ENCODE peak calls at places on chromosomes 4 and X, in five cellular contexts. X is GM12878, R is upper lobe of left lung, Y is K562, Z is HepG2. Q is an unnamed sample.

GRCh38 chrX:129318375-129318774 is 204.9 kb downstream of the SMARCA1 start:
- ATAC-seq in X (no peak), Z (no peak), Y (no peak), R (no peak), Q (no peak)

GRCh38 chr4:25253072-25253447 is 19.2 kb downstream of the PI4K2B start:
- ATAC-seq in Y (no peak), Z (no peak), R (no peak), X (peak), Q (no peak)

GRCh38 chr4:167955006-167955405 is 137.3 kb upstream of the ANXA10 start:
- ATAC-seq in R (no peak), Z (no peak), Y (no peak), X (no peak), Q (no peak)

GRCh38 chrX:115410731-115411435 is 121.4 kb downstream of the LUZP4 start:
- ATAC-seq in R (no peak), Z (no peak), X (no peak), Y (no peak), Q (no peak)

GRCh38 chr4:174273960-174274359 is 9.5 kb downstream of the FBXO8 start:
- ATAC-seq in X (no peak), Z (no peak), R (no peak), Y (no peak), Q (no peak)

GRCh38 chr4:84952004-84952403 is 14.5 kb downstream of the WDFY3 start:
- ATAC-seq in Y (no peak), R (peak), Z (peak), X (no peak), Q (no peak)

GRCh38 chr4:115259651-115260050 is 146.2 kb upstream of the NDST4 start:
- ATAC-seq in Z (no peak), R (no peak), X (no peak), Y (no peak), Q (no peak)

GRCh38 chr4:183658362-183659028 is 490 bp downstream of the RWDD4 start:
- ATAC-seq in R (peak), Y (peak), X (peak), Z (peak), Q (no peak)

GRCh38 chr4:82833696-82834313 is 35.2 kb upstream of the SCD5 start:
- ATAC-seq in Z (peak), R (no peak), X (no peak), Y (peak), Q (peak)

GRCh38 chr4:74284074-74284473 is 24.2 kb upstream of the EPGN start:
- ATAC-seq in Y (no peak), X (no peak), R (no peak), Z (no peak), Q (no peak)

GRCh38 chr4:132998585-132999230 is 150.4 kb upstream of the PCDH10 start:
- ATAC-seq in R (no peak), Y (no peak), Z (no peak), X (no peak), Q (no peak)

GRCh38 chr4:77538144-77538543 is 67.5 kb upstream of the CXCL13 start:
- ATAC-seq in Y (no peak), Z (no peak), R (no peak), X (no peak), Q (no peak)

GRCh38 chr4:35700663-35701062 is 543.7 kb downstream of the ARAP2 start:
- ATAC-seq in Y (no peak), X (peak), Z (no peak), R (no peak), Q (no peak)

GRCh38 chrX:33447285-33447684 is 235.9 kb upstream of the DMD start:
- ATAC-seq in Y (no peak), R (no peak), Z (no peak), X (no peak), Q (no peak)

GRCh38 chr4:122819708-122820449 is 6.8 kb upstream of the FGF2 start:
- ATAC-seq in R (no peak), Z (no peak), Y (peak), X (no peak), Q (no peak)

GRCh38 chrX:7925867-7926472 is 1.2 kb downstream of the PNPLA4 start:
- ATAC-seq in Z (peak), X (peak), R (peak), Y (peak), Q (peak)

GRCh38 chrX:74520291-74520690 is 94.1 kb downstream of the RLIM start:
- ATAC-seq in R (no peak), X (no peak), Z (no peak), Y (no peak), Q (no peak)

GRCh38 chr4:27059446-27059845 is 198.8 kb downstream of the STIM2 start:
- ATAC-seq in Z (no peak), Y (no peak), X (no peak), R (no peak), Q (no peak)

GRCh38 chr4:3107271-3108185 is 33.0 kb downstream of the HTT start:
- ATAC-seq in R (no peak), Z (no peak), Y (no peak), X (no peak), Q (peak)

GRCh38 chr4:162461952-162462351 is 298.2 kb upstream of the FSTL5 start:
- ATAC-seq in R (no peak), Y (no peak), Z (no peak), X (no peak), Q (no peak)

GRCh38 chr4:159077702-159078495 is 25.0 kb upstream of the RAPGEF2 start:
- ATAC-seq in R (no peak), Y (no peak), X (peak), Z (no peak), Q (no peak)

GRCh38 chr4:82382756-82383155 is 9.0 kb upstream of the HNRNPD start:
- ATAC-seq in Z (no peak), X (no peak), Y (no peak), R (no peak), Q (no peak)

GRCh38 chr4:183130328-183131155 is 31.5 kb downstream of the WWC2 start:
- ATAC-seq in X (no peak), Y (no peak), R (no peak), Z (no peak), Q (no peak)

GRCh38 chr4:121784975-121785374 is 16.1 kb upstream of the EXOSC9 start:
- ATAC-seq in R (peak), Y (peak), Z (peak), X (no peak), Q (peak)

GRCh38 chr4:148522995-148523394 is 80.8 kb upstream of the NR3C2 start:
- ATAC-seq in R (no peak), X (no peak), Y (no peak), Z (no peak), Q (no peak)

GRCh38 chrX:36650622-36651021 is 357.5 kb upstream of the FAM47C start:
- ATAC-seq in R (no peak), X (no peak), Z (no peak), Y (no peak), Q (no peak)

GRCh38 chr4:140556372-140557085 is 12.2 kb downstream of the UCP1 start:
- ATAC-seq in R (no peak), X (peak), Y (no peak), Z (no peak), Q (no peak)

GRCh38 chr4:9735515-9735914 is 45.9 kb upstream of the DRD5 start:
- ATAC-seq in Y (no peak), Z (peak), R (no peak), X (no peak), Q (no peak)

GRCh38 chr4:793941-794621 is 31.8 kb downstream of the CPLX1 start:
- ATAC-seq in Y (no peak), X (peak), R (no peak), Z (no peak), Q (no peak)

GRCh38 chr4:186685744-186686143 is 37.9 kb downstream of the FAT1 start:
- ATAC-seq in R (no peak), X (no peak), Y (no peak), Z (peak), Q (peak)

GRCh38 chr4:151658959-151659593 is 101.7 kb downstream of the GATB start:
- ATAC-seq in X (peak), Z (no peak), R (no peak), Y (no peak), Q (peak)
- TF ChIP-seq EP300 in X (no peak), Z (no peak), R (no peak), Y (no peak), Q (no peak)

GRCh38 chr4:2060578-2061207 is 1.6 kb downstream of the NAT8L start:
- ATAC-seq in Y (no peak), R (no peak), Z (peak), X (no peak), Q (no peak)

GRCh38 chr4:2062168-2062807 is 3.2 kb downstream of the NAT8L start:
- ATAC-seq in R (no peak), Y (no peak), X (no peak), Z (no peak), Q (no peak)

GRCh38 chr4:2062808-2063524 is 3.8 kb downstream of the NAT8L start:
- ATAC-seq in Z (no peak), X (no peak), R (no peak), Y (peak), Q (no peak)

GRCh38 chr4:2059726-2060577 is 825 bp downstream of the NAT8L start:
- ATAC-seq in X (no peak), Y (peak), Z (no peak), R (no peak), Q (no peak)

DNA sequence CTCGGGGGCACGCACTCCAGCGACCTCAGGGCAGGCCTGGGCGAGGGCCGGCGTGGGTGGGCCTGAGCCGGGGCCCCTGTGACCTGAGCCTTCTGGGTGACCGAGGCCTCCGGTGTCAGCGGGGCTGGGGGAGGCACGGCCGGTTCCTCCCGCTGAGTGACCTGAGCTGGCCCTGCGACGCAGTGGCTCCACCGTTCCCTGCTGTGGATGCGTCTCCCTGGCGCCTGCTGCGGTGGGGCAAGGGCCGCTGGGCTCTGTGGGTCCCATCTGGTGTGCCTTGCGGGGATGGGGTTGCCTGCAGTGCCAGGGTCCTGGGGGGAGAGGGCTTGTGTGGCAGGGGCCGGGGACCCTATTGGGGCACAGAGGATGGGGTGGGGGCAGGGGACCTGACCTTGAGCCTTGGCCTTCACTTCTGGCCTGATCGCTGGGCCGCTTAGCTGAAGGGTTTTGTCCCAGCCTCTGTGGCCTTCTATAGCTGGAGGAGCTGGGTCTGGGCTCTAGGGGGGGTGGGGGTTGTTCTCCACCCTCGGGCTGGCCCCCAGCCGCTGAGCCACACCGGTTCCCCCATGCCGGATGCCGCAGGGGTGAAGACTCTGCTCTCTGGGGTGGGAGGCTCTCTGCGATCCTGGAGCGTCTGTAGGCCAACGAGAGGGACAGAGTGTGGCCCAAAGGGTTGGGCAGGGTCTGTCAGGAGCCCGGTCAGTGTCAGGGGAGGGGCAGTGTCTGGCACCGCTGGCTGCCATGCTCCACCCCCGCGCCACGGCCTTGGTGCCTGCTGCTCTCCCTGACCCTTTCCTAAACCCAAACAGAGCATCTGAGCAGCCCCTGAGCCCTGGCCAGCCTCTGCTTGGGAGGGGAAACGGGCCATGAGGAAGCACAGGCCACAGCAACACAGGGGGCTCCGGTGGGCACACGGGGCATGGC is 2.3 kb downstream of the NAT8L start:
- ATAC-seq in X (no peak), R (no peak), Z (peak), Y (no peak), Q (no peak)
- H3K4me3 ChIP-seq in X (no peak), R (no peak), Z (peak), Y (no peak), Q (no peak)

GRCh38 chr4:165203541-165204461 is 3.6 kb upstream of the KLHL2 start:
- ATAC-seq in R (no peak), Y (no peak), Z (no peak), X (no peak), Q (no peak)
- TF ChIP-seq POLR2AphosphoS5 in R (no peak), Y (no peak), Z (no peak), X (no peak), Q (no peak)

GRCh38 chrX:69104756-69105434 is 60.4 kb downstream of the PJA1 start:
- ATAC-seq in X (no peak), Y (no peak), R (no peak), Z (peak), Q (no peak)

GRCh38 chrX:69101655-69102251 is 63.5 kb downstream of the PJA1 start:
- ATAC-seq in R (no peak), X (no peak), Y (no peak), Z (no peak), Q (no peak)

GRCh38 chrX:69100478-69100877 is 64.8 kb downstream of the PJA1 start:
- ATAC-seq in Y (no peak), X (no peak), Z (no peak), R (no peak), Q (no peak)

GRCh38 chrX:69103539-69103938 is 61.7 kb downstream of the PJA1 start:
- ATAC-seq in Y (no peak), X (no peak), R (no peak), Z (no peak), Q (no peak)

GRCh38 chrX:69102805-69103204 is 62.4 kb downstream of the PJA1 start:
- ATAC-seq in Y (no peak), R (no peak), Z (no peak), X (no peak), Q (no peak)
- TF ChIP-seq EP300 in Y (no peak), R (no peak), Z (no peak), X (no peak), Q (no peak)

DNA sequence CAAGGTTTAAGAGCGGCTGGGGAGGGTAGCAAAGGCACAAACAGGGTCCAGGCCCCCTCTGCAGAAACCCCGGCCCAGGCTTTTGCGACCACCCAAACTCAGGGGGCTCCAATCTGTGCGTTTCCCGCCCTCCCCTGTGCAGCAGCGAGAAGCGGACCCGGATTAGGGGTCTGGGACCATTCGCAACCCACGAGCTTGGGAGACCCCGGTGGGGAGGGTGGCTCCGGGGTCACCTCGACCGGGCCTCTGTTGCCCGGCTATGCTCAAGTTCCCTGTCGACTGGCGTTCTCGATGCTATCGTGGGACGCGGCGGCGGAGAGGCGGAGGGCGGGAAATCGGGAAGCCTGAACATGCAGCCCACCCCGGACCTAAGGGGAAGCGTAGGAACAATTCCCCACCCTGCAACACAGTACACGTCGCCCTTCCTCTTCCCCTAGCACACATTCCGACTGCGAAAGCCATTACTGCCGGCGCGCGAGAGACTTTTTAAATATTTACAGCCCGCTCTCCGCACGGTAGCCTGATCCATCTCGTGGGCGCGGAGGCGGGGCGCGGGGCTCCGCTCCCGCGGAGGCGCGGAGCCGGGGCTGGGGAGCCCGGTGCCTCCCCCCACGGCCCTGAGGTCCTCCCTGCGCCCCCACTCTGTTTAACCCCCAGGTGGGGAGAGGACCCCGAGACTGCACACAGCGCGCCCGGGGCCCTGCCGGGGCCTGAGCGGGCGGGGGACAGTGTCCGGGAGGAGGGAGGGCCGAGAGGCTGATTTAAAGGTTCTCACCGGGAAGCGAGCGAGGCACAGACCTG is 48.1 kb upstream of the BCOR start:
- ATAC-seq in X (no peak), Z (peak), R (no peak), Y (no peak), Q (peak)
- H3K4me3 ChIP-seq in X (no peak), Z (peak), R (peak), Y (no peak), Q (peak)

GRCh38 chrX:23786268-23786815 is 3.4 kb downstream of the SAT1 start:
- ATAC-seq in X (no peak), R (no peak), Y (no peak), Z (no peak), Q (no peak)
- TF ChIP-seq POLR2AphosphoS5 in X (peak), R (peak), Y (no peak), Z (no peak), Q (no peak)

GRCh38 chr4:37615059-37615719 is 71.0 kb downstream of the RELL1 start:
- ATAC-seq in Y (no peak), X (no peak), R (no peak), Z (no peak), Q (no peak)

GRCh38 chr4:37623125-37623524 is 63.1 kb downstream of the RELL1 start:
- ATAC-seq in X (no peak), Z (no peak), Y (no peak), R (no peak), Q (no peak)

GRCh38 chr4:37615720-37616063 is 70.5 kb downstream of the RELL1 start:
- ATAC-seq in Y (no peak), R (no peak), Z (no peak), X (no peak), Q (no peak)

GRCh38 chr4:37623940-37624339 is 62.2 kb downstream of the RELL1 start:
- ATAC-seq in Y (no peak), X (no peak), R (no peak), Z (no peak), Q (no peak)

DNA sequence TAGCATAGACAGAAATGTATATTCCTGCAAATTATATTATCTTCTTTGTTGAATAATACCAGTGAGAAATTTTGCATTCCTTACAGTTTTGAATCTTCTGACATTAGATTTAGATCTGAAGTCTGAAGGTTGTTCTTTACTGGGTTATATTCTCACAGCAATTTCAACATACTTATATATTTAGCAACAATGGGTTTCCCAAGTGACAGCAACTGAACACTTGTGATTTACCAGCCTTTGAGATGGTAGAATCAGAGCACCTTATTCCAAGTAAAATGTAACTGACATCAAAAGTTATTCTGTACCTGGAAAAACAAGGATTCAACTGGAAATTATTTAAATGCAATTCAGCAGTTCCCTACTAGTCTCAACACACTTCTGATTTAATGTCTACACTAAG is 66.0 kb downstream of the RELL1 start:
- ATAC-seq in Y (no peak), R (no peak), Z (no peak), X (no peak), Q (no peak)
- TF ChIP-seq EP300 in Y (no peak), R (no peak), Z (no peak), X (no peak), Q (no peak)

GRCh38 chr4:48341776-48342558 is 638 bp downstream of the SLAIN2 start:
- ATAC-seq in X (peak), R (no peak), Y (peak), Z (peak), Q (peak)

GRCh38 chr4:48342559-48342878 is 1.2 kb downstream of the SLAIN2 start:
- ATAC-seq in Z (no peak), X (peak), Y (peak), R (no peak), Q (no peak)

GRCh38 chr4:48345542-48345941 is 4.2 kb downstream of the SLAIN2 start:
- ATAC-seq in R (no peak), X (no peak), Z (no peak), Y (no peak), Q (no peak)

GRCh38 chr4:48343035-48343434 is 1.7 kb downstream of the SLAIN2 start:
- ATAC-seq in R (no peak), X (no peak), Y (no peak), Z (no peak), Q (no peak)

GRCh38 chr4:48343531-48343930 is 2.2 kb downstream of the SLAIN2 start:
- ATAC-seq in Y (no peak), X (no peak), Z (no peak), R (no peak), Q (no peak)
- H3K4me3 ChIP-seq in Y (peak), X (peak), Z (peak), R (no peak), Q (peak)

GRCh38 chr4:31230579-31230978 is 510.4 kb downstream of the PCDH7 start:
- ATAC-seq in Y (no peak), Z (no peak), R (no peak), X (no peak), Q (no peak)

GRCh38 chr4:31235961-31236360 is 515.8 kb downstream of the PCDH7 start:
- ATAC-seq in Z (no peak), Y (no peak), X (no peak), R (no peak), Q (no peak)

GRCh38 chr4:31237242-31237641 is 517.1 kb downstream of the PCDH7 start:
- ATAC-seq in Z (no peak), X (no peak), R (no peak), Y (no peak), Q (no peak)

GRCh38 chr4:31236635-31237173 is 516.5 kb downstream of the PCDH7 start:
- ATAC-seq in Y (no peak), Z (no peak), R (no peak), X (no peak), Q (no peak)

GRCh38 chr4:31234494-31234893 is 514.3 kb downstream of the PCDH7 start:
- ATAC-seq in Y (no peak), X (peak), Z (no peak), R (no peak), Q (no peak)
- TF ChIP-seq POLR2AphosphoS5 in Y (no peak), X (no peak), Z (no peak), R (no peak), Q (no peak)

DNA sequence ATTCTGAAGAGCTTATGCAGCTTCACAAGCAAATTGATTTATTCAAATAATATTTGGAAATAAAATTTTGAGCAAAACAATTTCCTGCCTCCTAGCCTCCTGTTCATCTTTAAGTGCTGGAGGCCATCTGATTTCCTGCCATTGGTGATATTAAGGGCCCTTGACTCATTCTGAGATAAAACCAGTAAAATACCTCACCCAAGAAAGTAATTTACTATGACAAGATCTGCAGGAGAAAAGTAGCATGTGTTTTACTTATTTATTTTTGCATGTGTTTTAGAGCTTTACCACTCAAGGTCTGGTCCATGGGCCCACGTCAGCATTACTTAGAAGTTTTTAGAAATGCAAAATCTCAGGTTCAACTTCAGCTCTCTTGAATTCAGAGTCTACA is 67.7 kb downstream of the DCLK2 start:
- ATAC-seq in Y (no peak), Z (no peak), R (no peak), X (no peak), Q (no peak)
- TF ChIP-seq EP300 in Y (no peak), Z (no peak), R (no peak), X (no peak), Q (no peak)